ENCODE peak calls at places on chromosomes 11 and 22, in eight cellular contexts. U is AG08396; H is activated naive CD4-positive, alpha-beta T cell treated with anti-CD3 and anti-CD28 coated beads, Interleukin-2, amount 50 U/mL, for 72 hours; S is nucleus accumbens; J is A549; R is foreskin fibroblast; W is activated gamma-delta T cell; C is H9. K is an unnamed sample.
A peak's percentile ranks its signal among the peaks of the same experiment; 100 is the strongest.

GRCh38 chr11:19200410-19201201 is 1.2 kb downstream of the CSRP3 start:
- DNase-seq in U (peak; percentile 56), H (no peak), S (no peak), J (no peak), R (peak; percentile 46), W (no peak), C (no peak), K (peak; percentile 34)

GRCh38 chr11:2581931-2582435 is 117.8 kb downstream of the KCNQ1OT1 start:
- DNase-seq in U (no peak), H (no peak), S (no peak), J (no peak), R (no peak), W (no peak), C (peak; percentile 12), K (no peak)

GRCh38 chr22:23190526-23190925 is 10.2 kb downstream of the BCR start:
- DNase-seq in U (no peak), H (no peak), S (no peak), J (no peak), R (no peak), W (no peak), C (no peak), K (no peak)

GRCh38 chr22:38460367-38460952 is 5.5 kb upstream of the KCNJ4 start:
- DNase-seq in U (no peak), H (no peak), S (no peak), J (no peak), R (no peak), W (no peak), C (no peak), K (no peak)

GRCh38 chr11:96465537-96465936 is 75.7 kb downstream of the JRKL start:
- DNase-seq in U (no peak), H (no peak), S (no peak), J (no peak), R (no peak), W (no peak), C (no peak), K (no peak)

GRCh38 chr11:22795914-22796313 is 33.7 kb downstream of the SVIP start:
- DNase-seq in U (no peak), H (no peak), S (no peak), J (no peak), R (no peak), W (no peak), C (no peak), K (no peak)

GRCh38 chr22:20904008-20904979 is 12.9 kb upstream of the CRKL start:
- DNase-seq in U (peak; percentile 86), H (no peak), S (no peak), J (peak; percentile 82), R (peak; percentile 95), W (no peak), C (no peak), K (peak; percentile 43)

GRCh38 chr11:82533628-82534353 is 199.9 kb downstream of the FAM181B start:
- DNase-seq in U (no peak), H (no peak), S (no peak), J (no peak), R (no peak), W (no peak), C (no peak), K (no peak)

GRCh38 chr22:46088541-46089311 is 61.6 kb upstream of the PPARA start:
- DNase-seq in U (no peak), H (no peak), S (no peak), J (no peak), R (peak; percentile 92), W (no peak), C (no peak), K (no peak)